ENCODE peak calls at places on chromosomes 11 and 22, in six cellular contexts. B is IMR-90, H is neuronal stem cell, P is H1, I is mesenchymal stem cell, X is trophoblast cell. K is an unnamed sample.

GRCh38 chr22:42978453-42979103 is 36.4 kb downstream of the PACSIN2 start:
- DNase-seq in I (no peak), B (peak), P (no peak), H (peak), X (peak), K (no peak)

GRCh38 chr11:10742460-10743208 is 8.4 kb upstream of the CTR9 start:
- DNase-seq in H (no peak), I (peak), X (peak), B (peak), P (no peak), K (no peak)

GRCh38 chr11:27656320-27656719 is 43.9 kb downstream of the BDNF start:
- DNase-seq in P (no peak), H (no peak), X (peak), I (no peak), B (no peak), K (no peak)

GRCh38 chr11:119340335-119341221 is at the start of gene C1QTNF5:
- DNase-seq in H (no peak), X (no peak), I (peak), P (peak), B (peak), K (peak)

GRCh38 chr11:963852-964251 is 38.2 kb downstream of the AP2A2 start:
- DNase-seq in I (no peak), B (no peak), P (no peak), H (no peak), X (no peak), K (no peak)

GRCh38 chr22:43835166-43835565 is 23.1 kb upstream of the EFCAB6 start:
- DNase-seq in H (no peak), B (no peak), X (no peak), P (no peak), I (no peak), K (no peak)

GRCh38 chr22:23823331-23823791 is 15.4 kb downstream of the DERL3 start:
- DNase-seq in I (no peak), H (no peak), B (no peak), P (no peak), X (peak), K (no peak)

GRCh38 chr11:119660166-119660720 is 68.8 kb downstream of the NECTIN1 start:
- DNase-seq in P (no peak), B (no peak), I (no peak), H (no peak), X (no peak), K (no peak)

DNA sequence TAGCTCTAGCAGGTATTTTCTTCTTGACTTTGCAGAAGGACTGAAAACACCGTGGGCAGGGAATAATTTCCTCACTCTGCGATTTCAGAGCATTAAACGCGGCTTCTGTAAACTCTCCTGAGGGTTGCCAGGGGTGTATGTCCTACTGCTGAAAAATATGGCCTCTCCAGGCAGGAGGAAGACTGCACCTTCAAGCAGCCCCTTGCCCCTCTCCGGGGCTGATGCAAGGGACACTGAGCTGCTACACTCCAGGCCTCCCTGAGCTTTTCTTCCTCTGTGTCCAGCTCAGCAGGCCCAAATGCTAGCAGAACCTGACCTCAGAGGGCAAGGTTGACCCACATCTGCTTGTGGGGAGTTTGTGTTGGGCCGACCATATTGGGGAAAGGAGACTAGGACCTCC is 2.2 kb downstream of the CD6 start:
- DNase-seq in I (no peak), X (no peak), P (no peak), H (no peak), B (no peak), K (no peak)
- H4K91ac ChIP-seq in I (no peak), X (no peak), P (no peak), H (no peak), B (no peak), K (no peak)

GRCh38 chr22:47718337-47718736 is 955.9 kb downstream of the TBC1D22A start:
- DNase-seq in H (no peak), B (no peak), X (no peak), P (no peak), I (no peak), K (no peak)

GRCh38 chr22:47713880-47714452 is 951.5 kb downstream of the TBC1D22A start:
- DNase-seq in H (no peak), X (no peak), I (no peak), B (no peak), P (peak), K (peak)

GRCh38 chr22:47715866-47716578 is 953.6 kb downstream of the TBC1D22A start:
- DNase-seq in P (peak), B (no peak), X (no peak), I (no peak), H (no peak), K (no peak)

GRCh38 chr22:47716890-47717615 is 954.6 kb downstream of the TBC1D22A start:
- DNase-seq in I (no peak), H (no peak), P (peak), B (no peak), X (no peak), K (no peak)
- H4K91ac ChIP-seq in I (no peak), H (no peak), P (no peak), B (no peak), X (no peak), K (no peak)

DNA sequence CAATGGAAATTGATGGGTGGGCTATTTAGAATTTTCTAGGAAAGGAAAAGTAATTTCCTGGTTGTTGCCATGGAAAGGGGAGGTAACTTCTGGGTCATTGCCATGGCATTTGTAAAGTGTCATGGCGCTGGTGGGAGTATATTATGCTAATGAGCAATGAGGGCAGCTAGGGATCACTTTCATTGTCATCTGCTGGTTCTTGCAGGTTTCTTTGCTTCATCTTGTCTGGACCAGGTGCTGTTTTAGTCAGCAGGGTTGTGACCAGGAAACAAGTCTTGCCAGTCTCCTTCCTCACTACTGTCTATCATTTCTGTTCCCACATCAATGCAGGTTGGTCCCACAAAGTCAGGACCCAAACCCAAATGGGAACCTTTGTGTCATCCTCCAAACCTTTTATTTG is 237.6 kb upstream of the C11orf87 start:
- DNase-seq in B (no peak), I (no peak), P (no peak), X (peak), H (no peak), K (no peak)
- H4K91ac ChIP-seq in B (no peak), I (no peak), P (no peak), X (no peak), H (no peak), K (no peak)

DNA sequence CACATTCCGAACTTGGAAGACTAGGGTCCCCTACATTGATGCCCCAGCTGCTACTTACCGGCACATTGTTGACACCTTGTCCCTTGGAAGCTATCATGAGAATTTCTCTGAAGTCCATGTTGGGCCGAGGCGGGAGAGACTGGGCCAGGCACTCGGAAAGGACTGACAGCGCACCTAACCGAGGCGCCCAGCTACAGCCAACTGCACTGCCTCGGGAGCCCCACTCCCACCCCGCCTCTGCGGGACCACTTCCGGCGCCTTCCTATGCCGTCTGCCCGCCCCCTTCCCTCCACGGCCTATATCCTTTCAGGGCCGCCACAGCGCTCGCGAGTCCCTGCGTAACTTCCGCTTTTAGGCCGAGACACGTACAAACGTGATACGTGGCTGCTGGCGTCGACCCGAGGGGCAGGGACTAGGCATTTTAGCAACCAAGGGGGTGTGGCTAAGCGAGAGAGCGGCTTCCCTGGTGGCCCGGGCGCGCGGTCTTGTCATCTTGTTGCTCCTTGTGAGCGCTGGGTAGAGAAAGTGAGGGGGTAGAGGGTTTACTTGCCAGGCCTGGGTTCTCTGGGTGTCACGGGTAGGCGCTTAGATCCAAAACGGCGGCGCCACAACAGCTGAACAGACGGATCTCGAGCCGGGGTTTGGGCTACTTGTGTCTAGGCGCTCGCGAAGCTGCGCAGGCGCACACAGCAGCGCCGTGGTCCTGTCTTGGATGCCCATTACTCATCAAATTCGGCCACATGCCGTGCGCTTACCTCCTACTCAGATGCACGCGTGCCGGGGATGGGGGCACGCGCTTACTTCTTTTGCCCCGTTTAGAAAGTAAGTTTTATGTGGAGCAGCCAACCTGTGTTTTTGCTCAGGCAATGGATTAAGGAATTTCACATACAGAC is at the start of gene SPTY2D1:
- DNase-seq in P (peak), B (peak), X (peak), H (peak), I (peak), K (peak)
- H4K91ac ChIP-seq in P (peak), B (peak), X (peak), H (no peak), I (no peak), K (no peak)

DNA sequence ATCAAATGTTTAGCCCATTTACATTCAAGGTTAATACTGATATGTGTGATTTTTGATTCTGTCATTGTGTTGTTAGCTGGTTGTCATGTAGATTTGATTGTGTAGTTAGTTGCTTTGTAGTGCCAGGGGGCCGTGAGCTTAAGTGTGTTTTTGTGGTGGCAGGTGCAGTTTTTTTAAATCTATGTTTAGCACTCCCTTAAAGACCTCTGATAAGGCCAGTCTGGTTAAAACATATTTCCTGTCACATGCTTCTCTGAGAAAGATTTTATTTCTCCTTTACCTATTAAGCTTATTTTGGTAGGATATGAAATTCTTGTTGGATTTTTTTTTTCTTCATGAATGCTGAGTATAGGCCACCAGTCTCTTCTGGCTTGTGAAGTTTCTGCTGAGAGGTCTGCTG is 540.6 kb downstream of the LUZP2 start:
- DNase-seq in I (no peak), B (no peak), X (no peak), H (no peak), P (no peak), K (no peak)
- H4K91ac ChIP-seq in I (no peak), B (no peak), X (no peak), H (no peak), P (no peak), K (no peak)

K was measured in H9.